ENCODE peak calls at places on chromosomes 2 and 18, in six cellular contexts. W, L, U, N, D and Z are unnamed samples.

GRCh38 chr2:8312861-8313768 is 368.7 kb upstream of the ID2 start:
- DNase-seq in W (peak), L (no peak), U (no peak), N (peak), D (no peak), Z (peak)

GRCh38 chr2:203705184-203705583 is 1.3 kb upstream of the CD28 start:
- DNase-seq in W (no peak), L (no peak), U (no peak), N (no peak), D (no peak), Z (no peak)

GRCh38 chr2:216287251-216287650 is 85.0 kb downstream of the MARCHF4 start:
- DNase-seq in W (no peak), L (no peak), U (no peak), N (no peak), D (no peak), Z (no peak)

GRCh38 chr18:25518716-25519053 is 166.7 kb upstream of the ZNF521 start:
- DNase-seq in W (no peak), L (no peak), U (no peak), N (no peak), D (no peak), Z (no peak)

GRCh38 chr2:216713691-216714411 is 18.5 kb upstream of the IGFBP5 start:
- DNase-seq in W (no peak), L (no peak), U (peak), N (no peak), D (peak), Z (peak)

GRCh38 chr2:3386448-3386958 is 7.0 kb downstream of the TRAPPC12 start:
- DNase-seq in W (no peak), L (no peak), U (no peak), N (no peak), D (no peak), Z (no peak)

GRCh38 chr2:862723-863466 is 87.8 kb upstream of the SNTG2 start:
- DNase-seq in W (no peak), L (no peak), U (no peak), N (no peak), D (no peak), Z (no peak)

GRCh38 chr2:119671011-119671410 is 8.0 kb upstream of the TMEM177 start:
- DNase-seq in W (no peak), L (no peak), U (no peak), N (no peak), D (no peak), Z (no peak)

GRCh38 chr2:240510513-240511210 is 47.1 kb downstream of the ANKMY1 start:
- DNase-seq in W (no peak), L (no peak), U (no peak), N (no peak), D (no peak), Z (no peak)

GRCh38 chr2:174158003-174158402 is 90.3 kb downstream of the OLA1 start:
- DNase-seq in W (peak), L (no peak), U (no peak), N (peak), D (no peak), Z (no peak)

GRCh38 chr2:121386707-121387106 is 101.7 kb upstream of the TFCP2L1 start:
- DNase-seq in W (no peak), L (no peak), U (no peak), N (no peak), D (no peak), Z (no peak)

GRCh38 chr18:59814872-59815271 is 84.9 kb upstream of the PMAIP1 start:
- DNase-seq in W (no peak), L (no peak), U (no peak), N (no peak), D (no peak), Z (no peak)

GRCh38 chr2:118470297-118470696 is 377.2 kb downstream of the EN1 start:
- DNase-seq in W (no peak), L (no peak), U (no peak), N (no peak), D (no peak), Z (no peak)

GRCh38 chr2:31563273-31563839 is 17.4 kb downstream of the SRD5A2 start:
- DNase-seq in W (no peak), L (no peak), U (no peak), N (no peak), D (no peak), Z (no peak)

GRCh38 chr2:108417254-108417653 is 31.8 kb upstream of the GCC2 start:
- DNase-seq in W (peak), L (no peak), U (no peak), N (no peak), D (no peak), Z (no peak)

GRCh38 chr18:74413811-74414210 is 43.3 kb downstream of the DIPK1C start:
- DNase-seq in W (no peak), L (no peak), U (no peak), N (no peak), D (no peak), Z (no peak)

GRCh38 chr2:148794558-148794957 is 80.5 kb upstream of the KIF5C start:
- DNase-seq in W (no peak), L (no peak), U (no peak), N (no peak), D (no peak), Z (no peak)

GRCh38 chr18:4672152-4672551 is 217.0 kb upstream of the DLGAP1 start:
- DNase-seq in W (no peak), L (no peak), U (no peak), N (no peak), D (no peak), Z (no peak)

GRCh38 chr2:110116033-110116710 is 550 bp upstream of the MALL start:
- DNase-seq in W (peak), L (no peak), U (no peak), N (peak), D (peak), Z (no peak)

GRCh38 chr2:170923799-170924198 is 5.3 kb upstream of the GORASP2 start:
- DNase-seq in W (no peak), L (no peak), U (no peak), N (no peak), D (no peak), Z (no peak)

GRCh38 chr2:123532999-123533398 is 492.1 kb upstream of the CNTNAP5 start:
- DNase-seq in W (no peak), L (no peak), U (no peak), N (no peak), D (no peak), Z (no peak)

GRCh38 chr2:239018291-239019192 is 170.7 kb downstream of the TWIST2 start:
- DNase-seq in W (no peak), L (peak), U (no peak), N (no peak), D (no peak), Z (no peak)

GRCh38 chr18:29874519-29875098 is 1167.9 kb downstream of the DSC3 start:
- DNase-seq in W (no peak), L (no peak), U (no peak), N (no peak), D (no peak), Z (no peak)

GRCh38 chr2:142722569-142722968 is 154.9 kb upstream of the KYNU start:
- DNase-seq in W (no peak), L (no peak), U (no peak), N (no peak), D (no peak), Z (no peak)

GRCh38 chr2:24797644-24798043 is 4.4 kb downstream of the CENPO start:
- DNase-seq in W (no peak), L (no peak), U (no peak), N (no peak), D (no peak), Z (no peak)

GRCh38 chr2:228181098-228182019 is at the start of gene SPHKAP:
- DNase-seq in W (no peak), L (no peak), U (no peak), N (peak), D (peak), Z (no peak)

GRCh38 chr2:200104015-200104414 is 148.6 kb downstream of the MAIP1 start:
- DNase-seq in W (no peak), L (no peak), U (no peak), N (no peak), D (no peak), Z (no peak)

GRCh38 chr18:45066868-45067267 is 386.2 kb downstream of the SETBP1 start:
- DNase-seq in W (no peak), L (no peak), U (no peak), N (no peak), D (peak), Z (no peak)

GRCh38 chr2:67872481-67872880 is 190.3 kb downstream of the C1D start:
- DNase-seq in W (no peak), L (no peak), U (no peak), N (no peak), D (no peak), Z (no peak)

GRCh38 chr2:108297436-108298141 is 8.9 kb downstream of the SULT1C2 start:
- DNase-seq in W (no peak), L (no peak), U (no peak), N (no peak), D (no peak), Z (no peak)

GRCh38 chr2:128386066-128386465 is 67.4 kb upstream of the HS6ST1 start:
- DNase-seq in W (no peak), L (no peak), U (peak), N (no peak), D (no peak), Z (peak)

GRCh38 chr2:164689020-164689419 is 67.7 kb upstream of the GRB14 start:
- DNase-seq in W (no peak), L (no peak), U (no peak), N (no peak), D (no peak), Z (no peak)

GRCh38 chr2:5472673-5473072 is 219.5 kb upstream of the SOX11 start:
- DNase-seq in W (no peak), L (no peak), U (no peak), N (no peak), D (no peak), Z (no peak)

GRCh38 chr18:43482136-43482535 is 204.8 kb upstream of the SYT4 start:
- DNase-seq in W (no peak), L (no peak), U (no peak), N (no peak), D (no peak), Z (no peak)

GRCh38 chr2:223909048-223909741 is 35.9 kb downstream of the WDFY1 start:
- DNase-seq in W (no peak), L (no peak), U (no peak), N (no peak), D (no peak), Z (no peak)

GRCh38 chr2:100819365-100820345 is at the start of gene NPAS2:
- DNase-seq in W (peak), L (no peak), U (peak), N (peak), D (peak), Z (peak)

GRCh38 chr2:26061539-26061938 is 27.7 kb downstream of the RAB10 start:
- DNase-seq in W (no peak), L (no peak), U (no peak), N (no peak), D (no peak), Z (no peak)

GRCh38 chr2:26059542-26059941 is 25.7 kb downstream of the RAB10 start:
- DNase-seq in W (no peak), L (no peak), U (no peak), N (no peak), D (no peak), Z (no peak)

GRCh38 chr2:26052731-26053130 is 18.8 kb downstream of the RAB10 start:
- DNase-seq in W (no peak), L (no peak), U (no peak), N (no peak), D (no peak), Z (no peak)

GRCh38 chr2:26054598-26055348 is 20.9 kb downstream of the RAB10 start:
- DNase-seq in W (no peak), L (no peak), U (no peak), N (no peak), D (no peak), Z (no peak)

DNA sequence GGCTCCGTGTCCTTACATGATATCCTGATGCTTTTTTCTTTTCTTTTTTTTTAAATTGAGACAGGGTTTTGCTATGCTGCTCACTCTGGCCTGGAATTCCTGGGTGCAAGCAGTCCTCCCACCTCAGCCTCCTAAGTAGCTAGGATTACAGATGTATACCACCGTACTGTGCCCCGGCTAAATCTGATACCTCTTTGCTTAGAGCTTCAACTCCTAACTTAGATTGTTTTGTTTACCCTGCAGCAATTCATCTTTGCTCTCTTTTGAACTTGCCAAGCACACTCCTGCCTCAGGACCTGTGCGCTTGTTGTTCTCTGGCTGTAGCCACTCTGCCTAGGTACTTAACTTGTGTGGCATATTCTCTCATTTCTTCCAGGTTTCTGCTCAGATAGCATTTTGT is 24.5 kb downstream of the RAB10 start:
- DNase-seq in W (no peak), L (no peak), U (no peak), N (no peak), D (no peak), Z (no peak)
- TF ChIP-seq POLR2A in W (no peak), L (no peak), U (no peak), N (no peak), D (no peak), Z (no peak)

GRCh38 chr2:158968396-158969161 is at the start of gene TANC1:
- DNase-seq in W (peak), L (peak), U (peak), N (peak), D (peak), Z (peak)
- TF ChIP-seq POLR2A in W (peak), L (peak), U (peak), N (no peak), D (peak), Z (no peak)

GRCh38 chr2:43169987-43170732 is 56.2 kb downstream of the ZFP36L2 start:
- DNase-seq in W (peak), L (no peak), U (no peak), N (peak), D (no peak), Z (no peak)

GRCh38 chr2:43171789-43172188 is 54.6 kb downstream of the ZFP36L2 start:
- DNase-seq in W (peak), L (no peak), U (peak), N (no peak), D (peak), Z (no peak)

GRCh38 chr2:43170733-43171101 is 55.7 kb downstream of the ZFP36L2 start:
- DNase-seq in W (peak), L (no peak), U (no peak), N (no peak), D (no peak), Z (no peak)

GRCh38 chr2:43168016-43168369 is 58.4 kb downstream of the ZFP36L2 start:
- DNase-seq in W (no peak), L (no peak), U (no peak), N (no peak), D (no peak), Z (no peak)

DNA sequence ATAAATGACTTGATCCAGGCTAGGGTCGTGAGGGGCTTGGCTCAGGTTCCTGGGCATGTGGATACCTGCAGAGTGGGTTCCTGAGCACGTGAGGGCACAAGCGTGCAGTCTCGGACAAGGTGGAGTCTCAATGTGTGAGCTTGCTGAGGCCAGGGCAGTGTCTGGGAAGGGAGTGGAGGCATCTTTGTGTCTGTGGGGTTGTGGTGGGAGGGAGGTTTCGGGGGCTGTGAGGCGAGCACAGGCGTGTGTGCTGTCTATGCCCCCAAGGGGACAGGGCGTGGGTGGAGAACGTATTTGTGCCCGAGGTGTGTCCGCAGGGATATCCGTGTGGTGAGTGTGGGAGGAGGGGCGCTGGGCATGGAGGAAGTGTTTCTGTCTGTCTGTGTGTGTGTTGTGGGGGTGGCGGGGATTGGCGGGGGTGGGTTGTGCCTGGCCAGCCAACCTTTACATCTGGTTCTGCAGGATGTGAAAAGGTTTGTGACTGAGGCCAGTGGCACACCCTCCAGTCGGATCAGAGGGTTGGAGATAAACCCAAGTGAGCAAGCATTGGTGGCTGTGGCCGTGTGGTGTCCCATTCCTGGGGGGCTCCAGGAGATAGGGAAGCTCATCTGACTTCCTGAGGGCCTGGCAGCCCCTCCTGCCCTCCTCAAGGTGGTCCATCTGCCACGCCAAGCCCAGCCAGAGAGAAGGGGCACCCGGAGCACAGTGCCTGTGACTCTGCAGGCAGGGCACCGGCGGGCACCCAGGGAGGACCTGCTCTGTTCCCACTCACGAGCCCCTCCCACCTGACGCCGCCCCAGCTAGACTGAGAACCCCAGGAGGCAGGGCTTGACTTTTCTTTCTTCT is 57.1 kb downstream of the ZFP36L2 start:
- DNase-seq in W (peak), L (peak), U (peak), N (no peak), D (peak), Z (no peak)
- TF ChIP-seq POLR2A in W (peak), L (no peak), U (no peak), N (no peak), D (no peak), Z (no peak)

GRCh38 chr2:232634319-232635150 is 1.1 kb downstream of the EFHD1 start:
- DNase-seq in W (no peak), L (no peak), U (peak), N (peak), D (peak), Z (no peak)

GRCh38 chr2:232635820-232636219 is 2.4 kb downstream of the EFHD1 start:
- DNase-seq in W (no peak), L (no peak), U (no peak), N (no peak), D (no peak), Z (no peak)

GRCh38 chr2:232632229-232632903 is 1.0 kb upstream of the EFHD1 start:
- DNase-seq in W (no peak), L (no peak), U (peak), N (no peak), D (peak), Z (no peak)

GRCh38 chr2:232632904-232633412 is 446 bp upstream of the EFHD1 start:
- DNase-seq in W (peak), L (no peak), U (peak), N (no peak), D (peak), Z (peak)

GRCh38 chr2:232633413-232634318 is at the start of gene EFHD1:
- DNase-seq in W (peak), L (peak), U (peak), N (peak), D (peak), Z (peak)
- TF ChIP-seq POLR2A in W (peak), L (peak), U (peak), N (no peak), D (peak), Z (no peak)

GRCh38 chr2:42104621-42105020 is 56.8 kb downstream of the PKDCC start:
- DNase-seq in W (no peak), L (no peak), U (no peak), N (no peak), D (no peak), Z (no peak)

GRCh38 chr2:42103829-42104228 is 56.0 kb downstream of the PKDCC start:
- DNase-seq in W (no peak), L (no peak), U (no peak), N (no peak), D (no peak), Z (peak)

GRCh38 chr2:42107249-42108042 is 59.6 kb downstream of the PKDCC start:
- DNase-seq in W (no peak), L (no peak), U (no peak), N (no peak), D (no peak), Z (peak)

GRCh38 chr2:42105330-42106256 is 57.8 kb downstream of the PKDCC start:
- DNase-seq in W (peak), L (no peak), U (no peak), N (no peak), D (peak), Z (no peak)

GRCh38 chr2:42106257-42106816 is 58.5 kb downstream of the PKDCC start:
- DNase-seq in W (no peak), L (no peak), U (no peak), N (no peak), D (no peak), Z (peak)
- TF ChIP-seq POLR2A in W (no peak), L (no peak), U (no peak), N (no peak), D (no peak), Z (no peak)

GRCh38 chr2:130355578-130356431 is at the start of gene PTPN18:
- DNase-seq in W (peak), L (peak), U (peak), N (peak), D (peak), Z (peak)
- TF ChIP-seq POLR2A in W (peak), L (no peak), U (peak), N (no peak), D (peak), Z (no peak)

GRCh38 chr2:169664978-169665930 is 29.0 kb downstream of the CFAP210 start:
- DNase-seq in W (no peak), L (no peak), U (no peak), N (no peak), D (no peak), Z (no peak)

GRCh38 chr2:169664600-169664977 is 29.6 kb downstream of the CFAP210 start:
- DNase-seq in W (no peak), L (no peak), U (no peak), N (no peak), D (no peak), Z (no peak)

GRCh38 chr2:169662744-169663143 is 31.5 kb downstream of the CFAP210 start:
- DNase-seq in W (no peak), L (no peak), U (no peak), N (no peak), D (no peak), Z (no peak)

GRCh38 chr2:169661263-169661662 is 32.9 kb downstream of the CFAP210 start:
- DNase-seq in W (no peak), L (no peak), U (no peak), N (no peak), D (no peak), Z (no peak)

DNA sequence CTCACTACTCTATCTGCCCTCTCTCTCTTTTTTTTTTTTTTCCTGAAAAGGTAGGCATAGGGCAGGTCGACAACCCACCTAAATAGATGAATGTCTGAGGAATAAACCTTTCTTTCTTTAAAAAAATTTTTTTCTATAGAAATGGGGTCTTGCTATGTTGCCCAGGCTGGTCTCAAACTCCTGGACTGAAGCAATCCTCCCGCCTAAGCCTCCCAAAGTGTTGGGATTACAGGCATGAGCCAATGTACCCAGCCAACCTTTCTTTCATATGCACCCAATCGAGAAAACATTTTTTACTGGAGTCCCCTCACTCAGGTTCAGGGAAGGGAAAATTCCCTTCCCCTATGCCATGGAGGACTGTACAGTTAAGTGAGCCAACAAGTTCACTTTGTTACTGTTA is 31.0 kb downstream of the CFAP210 start:
- DNase-seq in W (no peak), L (no peak), U (no peak), N (no peak), D (no peak), Z (no peak)
- TF ChIP-seq POLR2A in W (no peak), L (no peak), U (no peak), N (no peak), D (no peak), Z (no peak)